ENCODE peak calls at places on chromosome 4, in eight cellular contexts. Y is IMR-90, D is AG20443, V is SW480, F is GM13977, O is T-cell, G is KBM-7, Q is GM04503. C is an unnamed sample.

GRCh38 chr4:10965196-10965595 is 280.6 kb upstream of the CLNK start:
- DNase-seq in Y (no peak), F (no peak), G (no peak), D (no peak), O (no peak), V (no peak), Q (no peak), C (no peak)

GRCh38 chr4:52996261-52997131 is 134.4 kb downstream of the RASL11B start:
- DNase-seq in D (peak; percentile 65), F (no peak), O (no peak), V (no peak), G (no peak), Q (no peak), Y (peak; percentile 67), C (no peak)

GRCh38 chr4:181962321-181962720 is 280.9 kb upstream of the TENM3 start:
- DNase-seq in Y (no peak), V (no peak), G (no peak), F (no peak), D (no peak), O (no peak), Q (no peak), C (no peak)

GRCh38 chr4:166538491-166539005 is 665.5 kb downstream of the TLL1 start:
- DNase-seq in F (no peak), O (no peak), Y (no peak), V (no peak), G (no peak), Q (no peak), D (no peak), C (peak; percentile 10)

GRCh38 chr4:92825186-92825715 is 521.5 kb downstream of the GRID2 start:
- DNase-seq in Y (no peak), O (no peak), F (no peak), D (no peak), V (no peak), G (no peak), Q (no peak), C (no peak)

GRCh38 chr4:912548-913279 is 19.4 kb downstream of the GAK start:
- DNase-seq in Q (no peak), F (no peak), O (no peak), D (no peak), V (peak; percentile 94), G (no peak), Y (no peak), C (no peak)

GRCh38 chr4:159764343-159764952 is 661.6 kb downstream of the RAPGEF2 start:
- DNase-seq in G (peak; percentile 71), D (peak; percentile 33), V (peak; percentile 27), Y (no peak), O (no peak), Q (peak; percentile 2), F (peak; percentile 31), C (no peak)

GRCh38 chr4:20251796-20252655 is at the start of gene SLIT2:
- DNase-seq in O (no peak), Y (peak; percentile 68), Q (no peak), D (peak; percentile 96), V (peak; percentile 40), G (peak; percentile 62), F (peak; percentile 88), C (no peak)

GRCh38 chr4:159010563-159011260 is 92.2 kb upstream of the RAPGEF2 start:
- DNase-seq in D (peak; percentile 75), F (no peak), O (no peak), V (no peak), Q (peak; percentile 77), G (no peak), Y (peak; percentile 67), C (no peak)

GRCh38 chr4:77960367-77960766 is 96.8 kb upstream of the FRAS1 start:
- DNase-seq in O (no peak), G (no peak), V (no peak), D (no peak), Y (no peak), Q (no peak), F (no peak), C (no peak)

GRCh38 chr4:41331224-41331623 is 74.5 kb downstream of the UCHL1 start:
- DNase-seq in F (no peak), D (peak; percentile 14), V (no peak), O (no peak), Q (no peak), Y (no peak), G (no peak), C (no peak)

GRCh38 chr4:3747582-3747906 is 18.6 kb upstream of the ADRA2C start:
- DNase-seq in O (no peak), V (no peak), D (peak; percentile 48), Y (no peak), F (no peak), G (no peak), Q (no peak), C (no peak)

GRCh38 chr4:56668267-56668666 is 12.8 kb downstream of the HOPX start:
- DNase-seq in D (no peak), O (no peak), G (peak; percentile 51), Q (no peak), Y (no peak), V (no peak), F (no peak), C (no peak)